ENCODE peak calls at places on chromosomes 1 and 21, in five cellular contexts. One of them, this sample, is unnamed.

GRCh38 chr21:18384771-18385170 is 18.8 kb downstream of the TMPRSS15 start:
- DNase-seq in MM.1S: peak; percentile 57
- DNase-seq in astrocyte: no peak
- DNase-seq in epithelial cell of esophagus: peak; percentile 6
- DNase-seq in left ventricle myocardium inferior: no peak
- DNase-seq in this sample: peak; percentile 3

GRCh38 chr21:46322351-46323226 is 1.1 kb downstream of the C21orf58 start:
- DNase-seq in epithelial cell of esophagus: peak; percentile 48
- DNase-seq in MM.1S: peak; percentile 38
- DNase-seq in left ventricle myocardium inferior: no peak
- DNase-seq in astrocyte: peak; percentile 47
- DNase-seq in this sample: no peak

GRCh38 chr1:180243517-180244221 is 13.6 kb downstream of the LHX4 start:
- DNase-seq in astrocyte: no peak
- DNase-seq in epithelial cell of esophagus: no peak
- DNase-seq in left ventricle myocardium inferior: no peak
- DNase-seq in MM.1S: no peak
- DNase-seq in this sample: no peak

GRCh38 chr1:34757386-34757785 is 2.2 kb upstream of the GJB4 start:
- DNase-seq in epithelial cell of esophagus: no peak
- DNase-seq in left ventricle myocardium inferior: no peak
- DNase-seq in astrocyte: no peak
- DNase-seq in MM.1S: no peak
- DNase-seq in this sample: no peak

GRCh38 chr21:36232641-36233040 is 76.0 kb downstream of the DOP1B start:
- DNase-seq in left ventricle myocardium inferior: no peak
- DNase-seq in astrocyte: no peak
- DNase-seq in epithelial cell of esophagus: peak; percentile 32
- DNase-seq in MM.1S: no peak
- DNase-seq in this sample: peak; percentile 69

GRCh38 chr1:73627723-73628122 is 570.3 kb downstream of the LRRIQ3 start:
- DNase-seq in MM.1S: no peak
- DNase-seq in left ventricle myocardium inferior: no peak
- DNase-seq in epithelial cell of esophagus: peak; percentile 6
- DNase-seq in astrocyte: no peak
- DNase-seq in this sample: no peak

GRCh38 chr1:196723325-196724185 is 51.1 kb upstream of the CFHR3 start:
- DNase-seq in astrocyte: no peak
- DNase-seq in epithelial cell of esophagus: peak; percentile 88
- DNase-seq in MM.1S: peak; percentile 84
- DNase-seq in left ventricle myocardium inferior: no peak
- DNase-seq in this sample: peak; percentile 50

GRCh38 chr1:39104158-39105060 is 78.3 kb downstream of the NDUFS5 start:
- DNase-seq in astrocyte: no peak
- DNase-seq in epithelial cell of esophagus: no peak
- DNase-seq in left ventricle myocardium inferior: peak; percentile 27
- DNase-seq in MM.1S: no peak
- DNase-seq in this sample: no peak

GRCh38 chr1:161008857-161009554 is 11.9 kb downstream of the F11R start:
- DNase-seq in astrocyte: peak; percentile 20
- DNase-seq in left ventricle myocardium inferior: no peak
- DNase-seq in epithelial cell of esophagus: no peak
- DNase-seq in MM.1S: peak; percentile 4
- DNase-seq in this sample: no peak

GRCh38 chr1:156599811-156600210 is 1.5 kb downstream of the GPATCH4 start:
- DNase-seq in epithelial cell of esophagus: peak; percentile 43
- DNase-seq in MM.1S: peak; percentile 87
- DNase-seq in astrocyte: no peak
- DNase-seq in left ventricle myocardium inferior: no peak
- DNase-seq in this sample: no peak

GRCh38 chr1:41672173-41672572 is 187.7 kb upstream of the EDN2 start:
- DNase-seq in astrocyte: peak; percentile 81
- DNase-seq in MM.1S: no peak
- DNase-seq in left ventricle myocardium inferior: no peak
- DNase-seq in epithelial cell of esophagus: peak; percentile 96
- DNase-seq in this sample: no peak

GRCh38 chr21:20999567-21000169 is 1.5 kb downstream of the NCAM2 start:
- DNase-seq in epithelial cell of esophagus: peak; percentile 42
- DNase-seq in astrocyte: peak; percentile 17
- DNase-seq in left ventricle myocardium inferior: no peak
- DNase-seq in MM.1S: peak; percentile 57
- DNase-seq in this sample: peak; percentile 37

GRCh38 chr21:42833859-42834729 is 45.2 kb downstream of the WDR4 start:
- DNase-seq in epithelial cell of esophagus: no peak
- DNase-seq in left ventricle myocardium inferior: no peak
- DNase-seq in MM.1S: no peak
- DNase-seq in astrocyte: no peak
- DNase-seq in this sample: no peak

GRCh38 chr1:227320476-227320875 is 2.2 kb upstream of the CDC42BPA start:
- DNase-seq in astrocyte: no peak
- DNase-seq in left ventricle myocardium inferior: no peak
- DNase-seq in epithelial cell of esophagus: no peak
- DNase-seq in MM.1S: no peak
- DNase-seq in this sample: no peak

GRCh38 chr1:15211424-15211823 is 35.6 kb upstream of the FHAD1 start:
- DNase-seq in astrocyte: no peak
- DNase-seq in epithelial cell of esophagus: no peak
- DNase-seq in MM.1S: no peak
- DNase-seq in left ventricle myocardium inferior: no peak
- DNase-seq in this sample: no peak

GRCh38 chr1:44602675-44603610 is 71.3 kb downstream of the TMEM53 start:
- DNase-seq in left ventricle myocardium inferior: no peak
- DNase-seq in MM.1S: no peak
- DNase-seq in epithelial cell of esophagus: no peak
- DNase-seq in astrocyte: no peak
- DNase-seq in this sample: no peak

GRCh38 chr1:174206148-174206826 is 47.0 kb downstream of the RABGAP1L start:
- DNase-seq in epithelial cell of esophagus: no peak
- DNase-seq in astrocyte: peak; percentile 36
- DNase-seq in left ventricle myocardium inferior: no peak
- DNase-seq in MM.1S: peak; percentile 81
- DNase-seq in this sample: no peak

GRCh38 chr1:226984521-226985238 is 44.6 kb downstream of the COQ8A start:
- DNase-seq in epithelial cell of esophagus: no peak
- DNase-seq in left ventricle myocardium inferior: peak; percentile 57
- DNase-seq in astrocyte: no peak
- DNase-seq in MM.1S: no peak
- DNase-seq in this sample: no peak

GRCh38 chr1:94111879-94112278 is 9.1 kb downstream of the ABCA4 start:
- DNase-seq in epithelial cell of esophagus: no peak
- DNase-seq in MM.1S: peak; percentile 50
- DNase-seq in left ventricle myocardium inferior: no peak
- DNase-seq in astrocyte: no peak
- DNase-seq in this sample: no peak

GRCh38 chr21:23936991-23937390 is 1670.3 kb downstream of the MRPL39 start:
- DNase-seq in MM.1S: no peak
- DNase-seq in epithelial cell of esophagus: no peak
- DNase-seq in left ventricle myocardium inferior: no peak
- DNase-seq in astrocyte: no peak
- DNase-seq in this sample: no peak

GRCh38 chr1:43442756-43443155 is 11.0 kb downstream of the HYI start:
- DNase-seq in MM.1S: no peak
- DNase-seq in astrocyte: no peak
- DNase-seq in left ventricle myocardium inferior: no peak
- DNase-seq in epithelial cell of esophagus: no peak
- DNase-seq in this sample: no peak

GRCh38 chr1:185567006-185567405 is 167.2 kb upstream of the HMCN1 start:
- DNase-seq in epithelial cell of esophagus: peak; percentile 74
- DNase-seq in astrocyte: peak; percentile 64
- DNase-seq in left ventricle myocardium inferior: no peak
- DNase-seq in MM.1S: peak; percentile 65
- DNase-seq in this sample: no peak

GRCh38 chr1:150545486-150546032 is 3.6 kb upstream of the ADAMTSL4 start:
- DNase-seq in epithelial cell of esophagus: no peak
- DNase-seq in MM.1S: peak; percentile 6
- DNase-seq in astrocyte: no peak
- DNase-seq in left ventricle myocardium inferior: no peak
- DNase-seq in this sample: no peak

GRCh38 chr1:47931395-47931794 is 65.8 kb downstream of the TRABD2B start:
- DNase-seq in epithelial cell of esophagus: peak; percentile 51
- DNase-seq in MM.1S: peak; percentile 19
- DNase-seq in astrocyte: no peak
- DNase-seq in left ventricle myocardium inferior: no peak
- DNase-seq in this sample: no peak

GRCh38 chr1:30471307-30471706 is 252.1 kb downstream of the MATN1 start:
- DNase-seq in epithelial cell of esophagus: no peak
- DNase-seq in MM.1S: no peak
- DNase-seq in left ventricle myocardium inferior: no peak
- DNase-seq in astrocyte: no peak
- DNase-seq in this sample: no peak

GRCh38 chr1:157532569-157532968 is 19.7 kb downstream of the FCRL5 start:
- DNase-seq in epithelial cell of esophagus: no peak
- DNase-seq in astrocyte: no peak
- DNase-seq in MM.1S: no peak
- DNase-seq in left ventricle myocardium inferior: no peak
- DNase-seq in this sample: no peak

GRCh38 chr1:30732277-30732996 is 9.1 kb upstream of the MATN1 start:
- DNase-seq in epithelial cell of esophagus: no peak
- DNase-seq in MM.1S: no peak
- DNase-seq in left ventricle myocardium inferior: no peak
- DNase-seq in astrocyte: peak; percentile 68
- DNase-seq in this sample: no peak

GRCh38 chr1:19468397-19468956 is 16.9 kb downstream of the CAPZB start:
- DNase-seq in epithelial cell of esophagus: peak; percentile 80
- DNase-seq in astrocyte: no peak
- DNase-seq in MM.1S: no peak
- DNase-seq in left ventricle myocardium inferior: no peak
- DNase-seq in this sample: no peak

DNA sequence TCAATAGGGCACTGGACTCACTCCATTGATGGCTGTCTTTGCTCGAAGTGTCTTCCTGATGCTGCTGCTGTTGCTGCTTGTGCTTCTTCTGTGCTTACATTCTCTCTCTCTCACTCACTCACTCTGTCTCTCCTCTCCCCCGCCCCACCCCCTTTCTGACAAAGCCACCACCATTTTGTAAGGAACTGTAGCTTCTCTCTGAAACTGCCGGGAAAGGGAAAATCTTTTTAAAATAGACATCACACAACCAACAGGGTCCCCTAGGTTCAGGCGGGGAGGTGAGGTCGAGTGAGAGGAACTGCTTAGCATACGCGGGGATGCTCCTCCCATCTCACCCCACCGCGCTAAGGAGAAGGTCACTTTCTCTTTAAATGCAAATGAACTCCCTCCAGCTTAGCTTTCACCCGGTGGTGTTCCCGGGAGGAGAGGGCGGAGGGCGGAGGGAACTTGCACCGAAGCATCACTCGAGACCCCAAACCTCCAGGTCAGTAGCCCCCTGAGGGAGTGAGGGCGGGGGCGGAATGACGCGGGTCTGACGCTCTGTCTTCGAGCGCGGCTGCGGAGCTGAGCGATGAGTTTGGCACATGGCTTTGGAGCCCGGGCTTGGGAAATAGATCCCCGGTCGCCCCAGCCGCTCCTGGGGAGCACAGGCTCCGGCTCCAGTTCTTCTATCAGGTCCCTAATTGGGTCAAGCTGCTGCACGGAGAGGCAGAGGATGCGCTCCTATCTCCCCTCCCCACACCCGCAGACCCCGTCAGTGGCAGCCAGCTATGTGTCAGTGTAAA is at the start of gene CCDC28B:
- DNase-seq in MM.1S: no peak
- DNase-seq in astrocyte: peak; percentile 57
- DNase-seq in left ventricle myocardium inferior: peak; percentile 75
- DNase-seq in epithelial cell of esophagus: peak; percentile 58
- DNase-seq in this sample: no peak
- TF ChIP-seq CTCF in MM.1S: no peak
- TF ChIP-seq CTCF in astrocyte: no peak
- TF ChIP-seq CTCF in left ventricle myocardium inferior: no peak
- TF ChIP-seq CTCF in epithelial cell of esophagus: no peak
- TF ChIP-seq CTCF in this sample: no peak

GRCh38 chr1:186842547-186842946 is 13.8 kb downstream of the PLA2G4A start:
- DNase-seq in epithelial cell of esophagus: no peak
- DNase-seq in left ventricle myocardium inferior: no peak
- DNase-seq in astrocyte: no peak
- DNase-seq in MM.1S: no peak
- DNase-seq in this sample: no peak

GRCh38 chr1:186835448-186835847 is 6.7 kb downstream of the PLA2G4A start:
- DNase-seq in epithelial cell of esophagus: no peak
- DNase-seq in left ventricle myocardium inferior: no peak
- DNase-seq in astrocyte: no peak
- DNase-seq in MM.1S: no peak
- DNase-seq in this sample: no peak

GRCh38 chr1:186841599-186841998 is 12.8 kb downstream of the PLA2G4A start:
- DNase-seq in MM.1S: no peak
- DNase-seq in left ventricle myocardium inferior: no peak
- DNase-seq in epithelial cell of esophagus: peak; percentile 78
- DNase-seq in astrocyte: peak; percentile 20
- DNase-seq in this sample: peak; percentile 25

GRCh38 chr1:186838380-186839076 is 9.8 kb downstream of the PLA2G4A start:
- DNase-seq in astrocyte: no peak
- DNase-seq in left ventricle myocardium inferior: no peak
- DNase-seq in epithelial cell of esophagus: peak; percentile 51
- DNase-seq in MM.1S: no peak
- DNase-seq in this sample: no peak

GRCh38 chr1:186839077-186839400 is 10.3 kb downstream of the PLA2G4A start:
- DNase-seq in astrocyte: no peak
- DNase-seq in epithelial cell of esophagus: no peak
- DNase-seq in left ventricle myocardium inferior: no peak
- DNase-seq in MM.1S: no peak
- DNase-seq in this sample: no peak
- H3K4me3 ChIP-seq in astrocyte: no peak overlapping the region
- H3K4me3 ChIP-seq in epithelial cell of esophagus: no peak overlapping the region
- H3K4me3 ChIP-seq in left ventricle myocardium inferior: no peak overlapping the region
- H3K4me3 ChIP-seq in MM.1S: no peak overlapping the region
- H3K4me3 ChIP-seq in this sample: no peak overlapping the region

GRCh38 chr1:1796466-1796865 is 18.2 kb upstream of the NADK start:
- DNase-seq in MM.1S: no peak
- DNase-seq in astrocyte: no peak
- DNase-seq in epithelial cell of esophagus: no peak
- DNase-seq in left ventricle myocardium inferior: no peak
- DNase-seq in this sample: no peak
- TF ChIP-seq CTCF in MM.1S: peak; percentile 14
- TF ChIP-seq CTCF in astrocyte: no peak
- TF ChIP-seq CTCF in epithelial cell of esophagus: peak; percentile 11
- TF ChIP-seq CTCF in left ventricle myocardium inferior: peak; percentile 30
- TF ChIP-seq CTCF in this sample: peak; percentile 12

DNA sequence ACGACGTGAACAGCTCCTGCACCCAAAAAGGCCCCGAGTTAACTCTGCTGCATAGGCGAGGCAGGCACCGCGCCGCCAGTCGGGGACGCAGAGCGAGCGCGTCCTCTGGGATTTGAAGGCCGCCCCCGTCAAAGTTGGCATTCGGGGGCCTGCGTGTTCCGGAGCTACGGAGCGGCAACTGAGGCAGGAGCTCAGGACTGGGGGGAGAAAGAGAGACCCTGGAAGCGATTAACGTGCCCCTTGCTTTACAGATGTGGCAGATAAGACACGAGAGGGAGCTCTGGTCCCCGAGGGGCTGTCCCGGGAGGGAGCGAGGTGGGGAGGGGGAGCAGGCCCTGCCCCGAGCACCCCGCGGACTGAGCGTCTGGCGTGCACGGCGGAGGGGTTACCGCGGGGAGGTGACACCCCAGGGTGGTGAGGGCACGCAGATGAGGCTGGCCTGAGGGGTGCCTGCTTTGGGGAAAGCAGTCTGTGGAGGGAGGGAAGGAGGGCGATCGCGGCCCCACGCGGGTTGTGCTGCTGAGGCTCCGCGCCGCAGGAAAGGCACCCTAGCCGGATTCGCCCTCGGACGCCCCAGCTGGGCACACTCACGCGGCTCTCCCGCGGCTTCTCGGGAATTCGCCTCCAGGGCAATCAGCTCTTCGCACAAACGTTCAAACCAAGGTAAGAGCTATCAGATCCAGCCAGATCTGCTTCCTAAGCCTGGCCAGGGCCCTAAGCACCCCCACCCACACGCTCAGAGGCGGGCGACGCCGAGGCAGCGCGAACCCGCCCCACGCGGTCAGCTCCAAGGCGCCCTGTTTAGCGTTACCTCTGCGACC is 26.5 kb downstream of the ACTA1 start:
- DNase-seq in astrocyte: no peak
- DNase-seq in MM.1S: no peak
- DNase-seq in epithelial cell of esophagus: peak; percentile 13
- DNase-seq in left ventricle myocardium inferior: no peak
- DNase-seq in this sample: no peak
- H3K4me3 ChIP-seq in astrocyte: peak overlapping the region; percentile 17
- H3K4me3 ChIP-seq in MM.1S: no peak overlapping the region
- H3K4me3 ChIP-seq in epithelial cell of esophagus: peak overlapping the region; percentile 16
- H3K4me3 ChIP-seq in left ventricle myocardium inferior: peak overlapping the region; percentile 47
- H3K4me3 ChIP-seq in this sample: no peak overlapping the region